ENCODE peak calls at places on chromosomes 13 and 19, in seven cellular contexts. V is neuronal stem cell, S is HCT116, Z is GM23248, M is Karpas-422, C is HepG2, E is IMR-90. F is an unnamed sample.

GRCh38 chr19:531753-532571 is at the start of gene CDC34:
- DNase-seq in C (no peak), E (no peak), Z (peak), M (peak), S (no peak), V (no peak), F (peak)

GRCh38 chr19:8204961-8205360 is 4.2 kb upstream of the CERS4 start:
- DNase-seq in E (no peak), M (no peak), V (no peak), S (no peak), C (no peak), Z (no peak), F (no peak)

GRCh38 chr19:14519860-14520407 is 1.7 kb upstream of the DNAJB1 start:
- DNase-seq in E (peak), Z (peak), C (peak), M (no peak), S (peak), V (no peak), F (no peak)

GRCh38 chr13:72097568-72097967 is 230.6 kb upstream of the DACH1 start:
- DNase-seq in V (no peak), E (no peak), S (no peak), Z (no peak), C (no peak), M (no peak), F (no peak)

GRCh38 chr13:72258340-72258981 is 391.5 kb upstream of the DACH1 start:
- DNase-seq in Z (no peak), M (no peak), E (no peak), V (no peak), C (no peak), S (no peak), F (peak)

GRCh38 chr13:35617420-35617819 is 140.9 kb upstream of the MAB21L1 start:
- DNase-seq in V (no peak), Z (no peak), C (no peak), S (no peak), M (no peak), E (no peak), F (no peak)

GRCh38 chr13:38543561-38543960 is 143.3 kb upstream of the FREM2 start:
- DNase-seq in Z (peak), M (no peak), E (no peak), V (no peak), C (no peak), S (no peak), F (no peak)

GRCh38 chr19:52941941-52942370 is 18.7 kb upstream of the ZNF888 start:
- DNase-seq in S (no peak), E (peak), M (peak), C (no peak), Z (peak), V (no peak), F (peak)

GRCh38 chr13:111315347-111315995 is 5.0 kb upstream of the TEX29 start:
- DNase-seq in Z (no peak), M (no peak), S (no peak), E (no peak), C (no peak), V (no peak), F (no peak)

GRCh38 chr13:63551731-63552130 is 2136.1 kb upstream of the PCDH20 start:
- DNase-seq in M (no peak), C (no peak), V (no peak), Z (no peak), S (no peak), E (no peak), F (no peak)

GRCh38 chr19:51891193-51891747 is 3.5 kb upstream of the ZNF577 start:
- DNase-seq in V (no peak), S (no peak), M (no peak), E (no peak), C (no peak), Z (peak), F (no peak)

GRCh38 chr13:52085416-52085815 is 43.5 kb downstream of the NEK5 start:
- DNase-seq in S (no peak), C (no peak), Z (peak), E (peak), V (no peak), M (no peak), F (peak)

GRCh38 chr13:35979378-35979911 is 151.7 kb downstream of the DCLK1 start:
- DNase-seq in Z (peak), C (no peak), V (no peak), E (peak), M (no peak), S (no peak), F (peak)

GRCh38 chr19:49338691-49339363 is 3.6 kb downstream of the CD37 start:
- DNase-seq in Z (peak), V (peak), E (no peak), C (no peak), M (peak), S (no peak), F (peak)

GRCh38 chr13:24727731-24728601 is 36.0 kb upstream of the RNF17 start:
- DNase-seq in E (peak), S (peak), C (peak), Z (peak), M (peak), V (peak), F (peak)

GRCh38 chr13:65378943-65379519 is 1851.1 kb downstream of the PCDH9 start:
- DNase-seq in S (peak), V (no peak), M (peak), E (peak), Z (no peak), C (no peak), F (peak)

GRCh38 chr13:77013853-77014542 is 13.0 kb downstream of the FBXL3 start:
- DNase-seq in Z (no peak), C (no peak), M (no peak), V (no peak), S (no peak), E (no peak), F (no peak)

GRCh38 chr19:1066251-1066747 is 668 bp upstream of the ARHGAP45 start:
- DNase-seq in E (no peak), C (peak), S (no peak), M (no peak), Z (no peak), V (no peak), F (no peak)

GRCh38 chr19:47765522-47766358 is 12.8 kb upstream of the SELENOW start:
- DNase-seq in M (peak), S (no peak), C (peak), E (peak), V (no peak), Z (peak), F (peak)

GRCh38 chr13:59458908-59459579 is 704.7 kb downstream of the DIAPH3 start:
- DNase-seq in S (no peak), M (no peak), V (no peak), Z (peak), C (no peak), E (peak), F (peak)

GRCh38 chr13:110133425-110134235 is 173.3 kb downstream of the COL4A1 start:
- DNase-seq in C (no peak), Z (no peak), E (no peak), V (no peak), S (no peak), M (no peak), F (no peak)

GRCh38 chr19:9014809-9015208 is 4.6 kb upstream of the MUC16 start:
- DNase-seq in V (no peak), C (no peak), Z (no peak), S (no peak), M (no peak), E (no peak), F (no peak)

GRCh38 chr13:85367887-85368286 is 431.3 kb downstream of the SLITRK6 start:
- DNase-seq in M (no peak), Z (no peak), E (peak), V (no peak), C (no peak), S (no peak), F (peak)

GRCh38 chr19:33622505-33622808 is 704 bp downstream of the CHST8 start:
- DNase-seq in S (no peak), Z (peak), C (no peak), M (no peak), V (peak), E (no peak), F (peak)

GRCh38 chr13:46759861-46760260 is 37.1 kb downstream of the ESD start:
- DNase-seq in C (no peak), Z (peak), E (no peak), V (no peak), S (no peak), M (no peak), F (no peak)

GRCh38 chr13:80341098-80341701 is at the start of gene SPRY2:
- DNase-seq in V (peak), C (peak), M (no peak), S (peak), Z (peak), E (peak), F (peak)

GRCh38 chr13:46354143-46355087 is 32.6 kb downstream of the RUBCNL start:
- DNase-seq in M (no peak), S (peak), E (peak), V (no peak), C (peak), Z (peak), F (peak)

GRCh38 chr19:1616875-1617274 is 11.6 kb upstream of the UQCR11 start:
- DNase-seq in C (no peak), V (no peak), Z (no peak), M (peak), E (no peak), S (no peak), F (no peak)

GRCh38 chr19:30897034-30897433 is 452.2 kb downstream of the TSHZ3 start:
- DNase-seq in S (no peak), E (no peak), V (no peak), C (no peak), M (no peak), Z (no peak), F (no peak)
- H3K9ac ChIP-seq in S (no peak), E (no peak), V (no peak), C (no peak), M (no peak), Z (no peak), F (no peak)

GRCh38 chr13:69970521-69970920 is 137.1 kb upstream of the ATXN8OS start:
- DNase-seq in C (no peak), Z (no peak), M (no peak), S (no peak), E (no peak), V (no peak), F (no peak)
- H3K9ac ChIP-seq in C (no peak), Z (no peak), M (no peak), S (no peak), E (no peak), V (no peak), F (no peak)

GRCh38 chr19:38928406-38929001 is 2.1 kb downstream of the SARS2 start:
- DNase-seq in S (no peak), M (no peak), C (no peak), Z (no peak), E (no peak), V (no peak), F (no peak)

GRCh38 chr19:38933544-38933943 is 2.8 kb downstream of the MRPS12 start:
- DNase-seq in M (no peak), V (no peak), Z (no peak), E (no peak), S (no peak), C (no peak), F (no peak)

GRCh38 chr19:38932425-38933179 is 1.9 kb downstream of the MRPS12 start:
- DNase-seq in S (peak), E (peak), C (peak), M (peak), V (no peak), Z (peak), F (peak)

GRCh38 chr19:38930776-38931761 is at the start of gene MRPS12:
- DNase-seq in Z (peak), C (peak), S (peak), V (peak), E (peak), M (peak), F (peak)

GRCh38 chr19:38929929-38930775 is at the start of gene SARS2:
- DNase-seq in Z (peak), M (peak), E (peak), C (peak), S (peak), V (peak), F (peak)
- H3K9ac ChIP-seq in Z (peak), M (peak), E (peak), C (peak), S (peak), V (peak), F (peak)

DNA sequence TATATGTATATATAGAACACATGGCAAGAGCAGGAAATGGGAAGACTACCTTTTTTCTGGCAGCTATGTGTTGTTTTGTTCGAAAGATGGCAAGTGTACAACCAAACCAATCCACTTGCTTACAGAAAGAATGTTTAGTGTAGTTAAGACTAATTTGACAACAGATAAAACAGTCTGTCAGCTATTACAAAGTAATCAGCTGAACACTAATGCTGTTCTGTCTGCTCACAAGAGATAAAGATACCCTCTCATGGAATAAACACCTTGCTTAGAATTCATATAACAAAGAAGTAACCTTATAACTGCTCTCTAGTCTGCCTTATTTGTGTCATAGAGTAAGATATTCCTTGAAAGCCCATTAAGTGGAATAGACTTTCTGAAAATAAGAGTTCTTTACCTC is 840 bp upstream of the KCNRG start:
- DNase-seq in V (no peak), E (no peak), M (no peak), C (no peak), Z (no peak), S (no peak), F (no peak)
- H3K9ac ChIP-seq in V (no peak), E (no peak), M (no peak), C (no peak), Z (no peak), S (no peak), F (no peak)

GRCh38 chr19:45094158-45094557 is 1.2 kb downstream of the PPP1R37 start:
- DNase-seq in V (no peak), M (no peak), S (no peak), Z (no peak), C (no peak), E (no peak), F (no peak)

GRCh38 chr19:45097450-45097775 is 4.4 kb downstream of the PPP1R37 start:
- DNase-seq in C (no peak), E (no peak), V (no peak), S (no peak), M (no peak), Z (no peak), F (no peak)

GRCh38 chr19:45094707-45095106 is 1.7 kb downstream of the PPP1R37 start:
- DNase-seq in M (no peak), S (no peak), C (no peak), Z (no peak), V (no peak), E (no peak), F (no peak)

GRCh38 chr19:45096700-45097099 is 3.7 kb downstream of the PPP1R37 start:
- DNase-seq in S (no peak), Z (no peak), V (no peak), M (no peak), E (no peak), C (no peak), F (no peak)

DNA sequence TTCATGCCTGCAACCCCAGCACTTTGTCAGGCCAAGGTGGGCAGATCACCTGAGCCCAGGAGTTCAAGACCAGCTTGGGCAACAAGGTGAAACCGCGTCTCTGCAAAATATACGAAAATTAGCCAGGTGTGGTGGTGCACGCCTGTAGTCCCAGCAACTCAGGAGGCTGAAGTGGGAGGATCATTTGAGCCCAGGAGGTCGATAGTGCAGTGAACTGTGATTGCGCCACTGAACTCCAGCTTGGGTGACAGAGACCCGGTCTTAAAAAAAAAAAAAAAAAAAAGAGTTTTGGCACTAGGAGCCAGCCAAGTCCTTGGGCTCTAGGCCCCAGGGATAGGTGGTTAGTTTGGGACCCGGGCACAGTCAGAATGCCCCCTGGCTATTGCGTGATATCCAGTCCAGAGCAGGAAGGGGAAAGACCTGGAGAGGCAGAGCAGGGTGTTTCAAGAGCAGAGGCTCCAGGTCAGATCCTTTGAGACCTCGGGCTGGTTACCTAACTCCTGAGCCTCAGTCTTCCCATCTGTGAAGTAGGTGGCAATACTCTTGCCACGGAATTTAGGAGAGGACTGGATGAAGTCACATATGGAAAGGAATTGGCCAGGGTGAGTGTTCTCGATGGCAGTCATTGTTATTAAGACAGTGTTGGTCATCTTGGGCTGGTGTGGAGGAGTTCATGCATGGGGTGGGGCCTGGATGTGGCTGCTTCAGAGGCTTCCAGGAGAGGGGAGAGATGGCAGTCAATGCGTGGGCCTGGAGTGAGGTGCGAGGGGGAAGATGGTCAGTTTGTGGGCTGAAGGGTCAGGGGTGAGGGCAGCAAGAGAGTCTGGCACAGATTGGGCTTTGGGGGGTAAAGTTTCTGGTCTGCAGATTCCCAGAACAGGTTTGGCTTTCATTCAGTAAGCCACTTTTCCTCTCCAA is 2.8 kb downstream of the PPP1R37 start:
- DNase-seq in V (no peak), E (no peak), Z (peak), M (no peak), C (no peak), S (no peak), F (no peak)
- H3K9ac ChIP-seq in V (peak), E (no peak), Z (no peak), M (no peak), C (no peak), S (no peak), F (no peak)

DNA sequence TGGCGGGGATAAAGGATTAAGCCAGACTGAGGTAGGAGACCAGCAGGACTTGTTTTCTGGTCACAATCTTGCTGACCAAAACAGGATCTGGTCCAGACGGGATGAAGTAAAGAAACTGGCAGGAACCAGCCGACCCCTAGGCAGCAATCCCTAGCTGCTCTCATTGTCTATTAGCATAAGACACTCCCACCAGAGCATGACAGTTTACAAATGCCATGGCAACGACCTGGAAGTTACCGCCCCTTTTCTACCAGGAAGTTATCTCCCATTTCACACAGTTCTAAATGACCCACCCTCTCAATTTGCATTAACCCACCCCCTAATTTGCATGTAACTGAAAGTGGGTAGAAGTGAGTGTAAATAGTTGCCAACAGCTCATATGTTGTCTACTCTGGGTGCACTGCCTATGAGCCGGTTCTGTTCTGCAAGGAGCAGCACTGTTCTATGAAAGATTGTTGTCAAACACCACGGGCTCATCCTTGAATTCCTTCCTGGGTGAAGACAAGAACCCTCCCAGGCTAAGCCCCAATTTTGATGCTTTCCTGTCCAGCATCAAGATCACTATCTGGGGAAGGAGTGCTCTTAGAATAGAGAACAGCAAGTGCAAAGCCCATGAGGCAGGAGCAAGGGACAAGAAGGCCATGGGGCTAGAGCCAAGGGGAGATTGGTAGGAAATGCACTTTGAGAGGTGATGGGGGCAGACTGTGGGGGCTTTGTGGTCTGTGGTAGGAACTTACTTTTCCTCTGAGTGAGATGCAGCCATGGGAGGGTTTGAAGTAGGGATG is 13.9 kb upstream of the FBXO27 start:
- DNase-seq in Z (no peak), V (no peak), M (peak), C (peak), E (no peak), S (peak), F (no peak)
- H3K9ac ChIP-seq in Z (no peak), V (no peak), M (no peak), C (no peak), E (no peak), S (no peak), F (no peak)

GRCh38 chr13:42574435-42575311 is 721 bp downstream of the TNFSF11 start:
- DNase-seq in M (no peak), C (no peak), Z (peak), V (no peak), E (no peak), S (no peak), F (peak)
- H3K9ac ChIP-seq in M (no peak), C (no peak), Z (no peak), V (peak), E (no peak), S (no peak), F (no peak)

GRCh38 chr19:18046066-18046718 is 38.2 kb downstream of the ARRDC2 start:
- DNase-seq in V (no peak), Z (peak), E (peak), C (peak), M (no peak), S (peak), F (peak)
- H3K9ac ChIP-seq in V (no peak), Z (peak), E (no peak), C (no peak), M (no peak), S (peak), F (peak)

GRCh38 chr19:3275583-3276340 is 51.3 kb downstream of the CELF5 start:
- DNase-seq in M (peak), C (peak), S (peak), Z (peak), V (peak), E (peak), F (peak)
- H3K9ac ChIP-seq in M (peak), C (peak), S (peak), Z (peak), V (no peak), E (peak), F (no peak)

DNA sequence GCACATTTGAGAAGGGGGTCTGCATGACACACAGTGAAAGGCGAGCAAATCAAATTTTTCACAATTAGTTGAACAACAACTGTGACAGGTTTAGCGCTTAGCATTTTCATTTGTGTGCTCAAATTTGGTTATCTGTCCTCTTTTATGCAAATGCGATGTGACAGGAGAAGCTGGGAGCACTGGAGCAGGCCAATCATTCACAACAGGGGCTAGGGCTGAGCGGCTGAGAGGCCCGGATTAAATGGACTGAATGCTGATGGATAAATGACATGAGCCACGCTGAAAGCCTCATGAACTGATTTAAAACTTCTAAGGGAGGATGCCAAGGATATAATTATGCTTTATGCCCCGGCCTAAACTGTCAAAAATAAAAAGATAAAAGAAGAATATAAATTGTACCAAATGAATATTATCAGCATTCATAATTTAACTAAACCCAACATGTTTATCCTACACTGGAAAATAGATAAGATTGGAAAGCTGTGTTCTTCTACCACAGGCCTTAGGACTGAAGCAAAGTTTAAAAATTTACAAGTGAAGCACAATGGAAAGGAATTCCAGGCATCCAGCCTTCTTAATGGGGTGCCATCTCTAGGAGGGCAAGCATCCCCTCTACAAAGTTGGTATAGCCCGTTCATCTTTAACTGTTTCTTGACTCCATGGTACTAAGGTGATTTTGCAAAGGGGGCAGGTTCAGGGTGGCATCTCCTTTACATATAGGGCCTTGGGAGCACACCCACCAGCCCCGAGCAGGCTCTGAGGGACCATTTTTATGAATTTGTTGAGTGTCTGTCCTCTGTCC is 117.9 kb downstream of the RBM26 start:
- DNase-seq in S (no peak), C (no peak), Z (no peak), E (no peak), V (peak), M (no peak), F (no peak)
- H3K9ac ChIP-seq in S (no peak), C (no peak), Z (no peak), E (no peak), V (no peak), M (no peak), F (no peak)

F was measured in adipocyte.